ENCODE peak calls at places on chromosomes 13 and 19, in eight cellular contexts. F is stomach; G is coronary artery; V is NCI-H446; W is cardiac muscle cell; L is gastrocnemius medialis; I is activated naive CD8-positive, alpha-beta T cell treated with anti-CD3 and anti-CD28 coated beads, Interleukin-2, amount 50 U/mL, for 24 hours; Q is Daoy. C is an unnamed sample.

GRCh38 chr13:21528616-21529015 is 69.5 kb upstream of the ZDHHC20 start:
- DNase-seq in F (no peak), G (no peak), V (no peak), W (peak), L (no peak), I (no peak), Q (no peak), C (no peak)

GRCh38 chr13:39858794-39859193 is 203.3 kb downstream of the COG6 start:
- DNase-seq in F (no peak), G (no peak), V (no peak), W (no peak), L (no peak), I (no peak), Q (no peak), C (no peak)

GRCh38 chr19:6103217-6103644 is 7.1 kb downstream of the RFX2 start:
- DNase-seq in F (peak), G (peak), V (peak), W (peak), L (peak), I (no peak), Q (peak), C (no peak)

GRCh38 chr19:8320564-8321066 is 560 bp downstream of the NDUFA7 start:
- DNase-seq in F (no peak), G (no peak), V (no peak), W (no peak), L (no peak), I (peak), Q (no peak), C (no peak)

GRCh38 chr13:49693191-49693733 is 2.0 kb upstream of the EBPL start:
- DNase-seq in F (no peak), G (no peak), V (no peak), W (peak), L (no peak), I (no peak), Q (no peak), C (no peak)

GRCh38 chr13:42412812-42413795 is 141.2 kb downstream of the AKAP11 start:
- DNase-seq in F (no peak), G (no peak), V (no peak), W (peak), L (no peak), I (no peak), Q (no peak), C (no peak)

GRCh38 chr13:21511841-21512240 is 52.7 kb upstream of the ZDHHC20 start:
- DNase-seq in F (no peak), G (no peak), V (no peak), W (no peak), L (no peak), I (no peak), Q (no peak), C (no peak)

GRCh38 chr13:39353988-39354387 is 249.0 kb downstream of the LHFPL6 start:
- DNase-seq in F (no peak), G (no peak), V (no peak), W (peak), L (no peak), I (no peak), Q (no peak), C (no peak)

GRCh38 chr19:17095141-17095919 is 19.8 kb downstream of the MYO9B start:
- DNase-seq in F (no peak), G (peak), V (no peak), W (peak), L (peak), I (no peak), Q (no peak), C (no peak)

C was measured in activated T-helper 2 cell treated with anti-CD3 and anti-CD28 coated beads, Interferon-gamma antibody, Interleukin-2, Interleukin-4, amounts not matched to agents 10 μg/mL and 5 μg/mL and 100 μg/mL, durations not matched to agents 14 hours and 24 hours and 36 hours.